ENCODE peak calls at places on chromosomes 6 and 20, in five cellular contexts. J is lower leg skin, Q is fibroblast of mammary gland, Z is BJ, G is astrocyte of the spinal cord. A is an unnamed sample.

GRCh38 chr6:25346064-25346463 is 66.9 kb downstream of the CARMIL1 start:
- DNase-seq in J (no peak), Q (no peak), Z (no peak), G (no peak), A (no peak)

GRCh38 chr6:2127484-2127911 is 117.9 kb downstream of the GMDS start:
- DNase-seq in J (peak), Q (no peak), Z (no peak), G (no peak), A (peak)

GRCh38 chr6:1735239-1735803 is 125.6 kb downstream of the FOXC1 start:
- DNase-seq in J (no peak), Q (no peak), Z (no peak), G (no peak), A (no peak)

GRCh38 chr6:15530411-15530810 is 132.4 kb downstream of the DTNBP1 start:
- DNase-seq in J (peak), Q (no peak), Z (no peak), G (no peak), A (no peak)

GRCh38 chr20:22560817-22561216 is 23.6 kb downstream of the FOXA2 start:
- DNase-seq in J (no peak), Q (no peak), Z (no peak), G (no peak), A (no peak)

GRCh38 chr6:138815797-138816528 is 20.1 kb downstream of the ECT2L start:
- DNase-seq in J (no peak), Q (peak), Z (no peak), G (peak), A (no peak)

GRCh38 chr6:121510568-121511177 is 75.2 kb downstream of the GJA1 start:
- DNase-seq in J (no peak), Q (no peak), Z (no peak), G (peak), A (no peak)

GRCh38 chr20:35604444-35604750 is 11.2 kb upstream of the SPAG4 start:
- DNase-seq in J (no peak), Q (no peak), Z (no peak), G (no peak), A (peak)

GRCh38 chr6:72418495-72418894 is 203.4 kb upstream of the KCNQ5 start:
- DNase-seq in J (no peak), Q (peak), Z (peak), G (peak), A (no peak)

GRCh38 chr20:37577972-37578371 is 50.3 kb upstream of the BLCAP start:
- DNase-seq in J (no peak), Q (no peak), Z (no peak), G (no peak), A (no peak)

GRCh38 chr6:84575264-84575663 is 189.1 kb downstream of the TBX18 start:
- DNase-seq in J (no peak), Q (peak), Z (no peak), G (peak), A (no peak)

GRCh38 chr20:34915131-34915530 is 38.7 kb downstream of the ACSS2 start:
- DNase-seq in J (no peak), Q (no peak), Z (no peak), G (no peak), A (no peak)

GRCh38 chr20:49989234-49990065 is 6.7 kb downstream of the SNAI1 start:
- DNase-seq in J (peak), Q (peak), Z (peak), G (peak), A (peak)

GRCh38 chr6:168032383-168032760 is 34.9 kb downstream of the KIF25 start:
- DNase-seq in J (no peak), Q (peak), Z (no peak), G (peak), A (no peak)

GRCh38 chr6:49517919-49518318 is 18.2 kb downstream of the GLYATL3 start:
- DNase-seq in J (no peak), Q (no peak), Z (no peak), G (no peak), A (no peak)

GRCh38 chr20:44800398-44801046 is 9.8 kb downstream of the RIMS4 start:
- DNase-seq in J (no peak), Q (no peak), Z (no peak), G (no peak), A (no peak)

GRCh38 chr6:44657201-44657824 is 269.8 kb downstream of the CDC5L start:
- DNase-seq in J (no peak), Q (no peak), Z (no peak), G (peak), A (no peak)

GRCh38 chr6:118165500-118165899 is 258.4 kb downstream of the SLC35F1 start:
- DNase-seq in J (no peak), Q (no peak), Z (no peak), G (no peak), A (no peak)
- H3K4me3 ChIP-seq in J (no peak), Q (no peak), Z (no peak), G (no peak), A (no peak)

GRCh38 chr6:111553580-111553979 is 52.1 kb downstream of the TRAF3IP2 start:
- DNase-seq in J (no peak), Q (no peak), Z (no peak), G (no peak), A (no peak)

GRCh38 chr6:111552999-111553398 is 52.7 kb downstream of the TRAF3IP2 start:
- DNase-seq in J (no peak), Q (no peak), Z (no peak), G (no peak), A (no peak)

GRCh38 chr6:111550953-111551352 is 54.7 kb downstream of the TRAF3IP2 start:
- DNase-seq in J (no peak), Q (no peak), Z (no peak), G (no peak), A (no peak)

GRCh38 chr6:111551521-111552231 is 54.0 kb downstream of the TRAF3IP2 start:
- DNase-seq in J (no peak), Q (no peak), Z (no peak), G (no peak), A (no peak)

DNA sequence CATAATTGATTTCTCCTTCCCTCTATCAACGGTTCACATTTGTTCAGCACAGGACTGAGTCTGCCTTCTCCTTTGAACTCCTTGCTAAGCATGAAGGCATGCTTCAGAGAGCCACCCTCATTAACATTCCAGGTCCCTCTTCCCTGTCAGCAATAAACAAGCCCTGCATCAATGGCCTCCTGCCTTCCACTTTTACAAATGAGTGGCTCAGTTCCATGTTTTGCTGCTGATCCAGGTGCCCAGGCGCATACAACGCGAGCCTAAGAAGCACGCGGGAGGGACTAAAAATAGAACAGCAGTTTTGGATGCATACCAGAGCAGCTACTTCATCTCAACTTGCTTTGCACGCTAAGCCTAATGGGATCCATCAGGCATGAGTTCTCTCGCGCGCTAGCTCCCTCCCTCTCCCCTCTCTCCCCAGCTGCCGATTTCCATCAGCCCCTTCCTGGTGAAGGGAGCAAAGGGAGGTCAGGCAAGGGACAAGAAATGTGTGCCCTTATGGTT is 53.4 kb downstream of the TRAF3IP2 start:
- DNase-seq in J (peak), Q (peak), Z (peak), G (peak), A (peak)
- H3K4me3 ChIP-seq in J (no peak), Q (no peak), Z (no peak), G (no peak), A (peak)

GRCh38 chr6:27279513-27280063 is 32.1 kb downstream of the PRSS16 start:
- DNase-seq in J (no peak), Q (no peak), Z (no peak), G (no peak), A (no peak)

GRCh38 chr6:27273783-27274182 is 26.3 kb downstream of the PRSS16 start:
- DNase-seq in J (no peak), Q (no peak), Z (no peak), G (no peak), A (no peak)

GRCh38 chr6:27280064-27280539 is 32.0 kb downstream of the POM121L2 start:
- DNase-seq in J (no peak), Q (peak), Z (no peak), G (peak), A (no peak)

GRCh38 chr6:27280540-27281000 is 31.5 kb downstream of the POM121L2 start:
- DNase-seq in J (no peak), Q (peak), Z (no peak), G (no peak), A (no peak)

GRCh38 chr6:27275025-27275956 is 27.8 kb downstream of the PRSS16 start:
- DNase-seq in J (no peak), Q (peak), Z (no peak), G (no peak), A (no peak)
- H3K4me3 ChIP-seq in J (no peak), Q (peak), Z (no peak), G (no peak), A (no peak)

GRCh38 chr6:38354033-38354373 is 285.7 kb downstream of the BTBD9 start:
- DNase-seq in J (no peak), Q (no peak), Z (no peak), G (no peak), A (no peak)

GRCh38 chr6:38354905-38355304 is 284.8 kb downstream of the BTBD9 start:
- DNase-seq in J (no peak), Q (no peak), Z (no peak), G (no peak), A (no peak)

GRCh38 chr6:38353310-38354032 is 286.3 kb downstream of the BTBD9 start:
- DNase-seq in J (no peak), Q (no peak), Z (no peak), G (no peak), A (no peak)

GRCh38 chr6:38352636-38353035 is 287.1 kb downstream of the BTBD9 start:
- DNase-seq in J (no peak), Q (no peak), Z (no peak), G (no peak), A (no peak)

GRCh38 chr6:38355519-38355918 is 284.2 kb downstream of the BTBD9 start:
- DNase-seq in J (no peak), Q (no peak), Z (no peak), G (no peak), A (no peak)
- H3K4me3 ChIP-seq in J (no peak), Q (no peak), Z (no peak), G (no peak), A (no peak)

GRCh38 chr20:3082955-3083952 is 1.3 kb downstream of the AVP start:
- DNase-seq in J (no peak), Q (no peak), Z (no peak), G (no peak), A (no peak)
- H3K4me3 ChIP-seq in J (no peak), Q (no peak), Z (no peak), G (no peak), A (no peak)